ENCODE peak calls at places on chromosomes 4 and X, in eight cellular contexts. W is fibroblast of mammary gland, O is skeletal muscle cell, K is lower lobe of right lung, I is HFFc6, V is foreskin fibroblast, D is cardiac fibroblast, Z is T-helper 9 cell. B is an unnamed sample.

GRCh38 chr4:128322311-128322710 is 34.7 kb upstream of the PGRMC2 start:
- DNase-seq in W (no peak), O (no peak), K (no peak), I (peak), V (peak), D (no peak), Z (no peak), B (peak)

GRCh38 chr4:183621875-183622274 is 37.1 kb downstream of the RWDD4 start:
- DNase-seq in W (no peak), O (no peak), K (no peak), I (no peak), V (no peak), D (no peak), Z (no peak), B (no peak)

GRCh38 chr4:140103676-140104075 is 50.3 kb downstream of the MAML3 start:
- DNase-seq in W (peak), O (no peak), K (no peak), I (no peak), V (peak), D (peak), Z (no peak), B (peak)

GRCh38 chr4:26964512-26964911 is 103.9 kb downstream of the STIM2 start:
- DNase-seq in W (no peak), O (no peak), K (no peak), I (no peak), V (no peak), D (no peak), Z (no peak), B (peak)

GRCh38 chrX:17521871-17522693 is 147.1 kb downstream of the NHS start:
- DNase-seq in W (peak), O (no peak), K (no peak), I (no peak), V (peak), D (peak), Z (no peak), B (peak)

GRCh38 chrX:40966204-40966820 is 118.9 kb upstream of the USP9X start:
- DNase-seq in W (no peak), O (no peak), K (no peak), I (no peak), V (no peak), D (no peak), Z (no peak), B (peak)

GRCh38 chr4:33649015-33649414 is 2595.3 kb downstream of the ARAP2 start:
- DNase-seq in W (peak), O (peak), K (no peak), I (peak), V (peak), D (peak), Z (no peak), B (peak)

GRCh38 chr4:152485726-152486276 is 50.1 kb downstream of the FBXW7 start:
- DNase-seq in W (peak), O (peak), K (no peak), I (peak), V (peak), D (peak), Z (no peak), B (peak)

GRCh38 chrX:2272337-2272736 is 228.4 kb downstream of the DHRSX start:
- DNase-seq in W (no peak), O (no peak), K (no peak), I (no peak), V (no peak), D (no peak), Z (no peak), B (no peak)

GRCh38 chr4:123930971-123931370 is 534.4 kb downstream of the SPRY1 start:
- DNase-seq in W (peak), O (no peak), K (no peak), I (no peak), V (peak), D (peak), Z (no peak), B (no peak)

GRCh38 chr4:185318679-185319078 is 77.0 kb downstream of the LRP2BP start:
- DNase-seq in W (no peak), O (no peak), K (no peak), I (no peak), V (peak), D (peak), Z (no peak), B (no peak)

GRCh38 chr4:157587681-157588423 is 367.3 kb downstream of the GRIA2 start:
- DNase-seq in W (no peak), O (no peak), K (no peak), I (no peak), V (no peak), D (no peak), Z (no peak), B (no peak)

GRCh38 chr4:108834167-108834566 is 71.3 kb upstream of the ETNPPL start:
- DNase-seq in W (peak), O (peak), K (no peak), I (peak), V (peak), D (peak), Z (no peak), B (peak)

GRCh38 chr4:141636077-141636770 is at the start of gene IL15:
- DNase-seq in W (peak), O (no peak), K (peak), I (peak), V (peak), D (peak), Z (peak), B (peak)

GRCh38 chr4:47510506-47511143 is 25.6 kb downstream of the ATP10D start:
- DNase-seq in W (peak), O (no peak), K (no peak), I (peak), V (peak), D (peak), Z (no peak), B (peak)

GRCh38 chr4:1627417-1628313 is 56.4 kb downstream of the FAM53A start:
- DNase-seq in W (no peak), O (no peak), K (no peak), I (no peak), V (no peak), D (no peak), Z (no peak), B (no peak)

GRCh38 chr4:151202851-151203455 is 74.0 kb upstream of the PRSS48 start:
- DNase-seq in W (peak), O (peak), K (no peak), I (no peak), V (no peak), D (peak), Z (no peak), B (peak)

GRCh38 chrX:27715610-27716009 is 92.2 kb upstream of the MAGEB10 start:
- DNase-seq in W (no peak), O (no peak), K (no peak), I (no peak), V (no peak), D (no peak), Z (no peak), B (no peak)

GRCh38 chr4:5574386-5574785 is 134.0 kb downstream of the EVC2 start:
- DNase-seq in W (no peak), O (no peak), K (no peak), I (no peak), V (no peak), D (no peak), Z (no peak), B (no peak)

GRCh38 chrX:153495362-153495751 is 577 bp downstream of the BGN start:
- DNase-seq in W (no peak), O (no peak), K (no peak), I (peak), V (peak), D (peak), Z (no peak), B (peak)

GRCh38 chr4:43394976-43395375 is 502.5 kb downstream of the GRXCR1 start:
- DNase-seq in W (peak), O (no peak), K (no peak), I (no peak), V (peak), D (peak), Z (no peak), B (no peak)

GRCh38 chr4:121562833-121563232 is 133.9 kb downstream of the ANXA5 start:
- DNase-seq in W (no peak), O (no peak), K (no peak), I (no peak), V (no peak), D (no peak), Z (no peak), B (no peak)

GRCh38 chr4:84237008-84237407 is 262.1 kb downstream of the NKX6-1 start:
- DNase-seq in W (peak), O (no peak), K (no peak), I (no peak), V (no peak), D (no peak), Z (no peak), B (no peak)

GRCh38 chr4:89336818-89337395 is 29.3 kb upstream of the GPRIN3 start:
- DNase-seq in W (no peak), O (no peak), K (no peak), I (no peak), V (no peak), D (no peak), Z (no peak), B (no peak)

GRCh38 chr4:146916479-146917076 is 29.1 kb downstream of the TTC29 start:
- DNase-seq in W (peak), O (no peak), K (no peak), I (peak), V (peak), D (peak), Z (no peak), B (peak)

GRCh38 chr4:106095408-106095807 is 200.1 kb downstream of the NPNT start:
- DNase-seq in W (no peak), O (no peak), K (no peak), I (no peak), V (no peak), D (peak), Z (no peak), B (peak)

GRCh38 chr4:112060212-112060611 is 85.0 kb upstream of the FAM241A start:
- DNase-seq in W (peak), O (no peak), K (no peak), I (peak), V (peak), D (peak), Z (no peak), B (peak)

GRCh38 chrX:119895843-119896326 is at the start of gene AKAP14:
- DNase-seq in W (no peak), O (no peak), K (no peak), I (peak), V (no peak), D (peak), Z (no peak), B (no peak)

GRCh38 chrX:130097507-130098201 is 12.6 kb downstream of the ELF4 start:
- DNase-seq in W (no peak), O (no peak), K (peak), I (no peak), V (no peak), D (no peak), Z (no peak), B (no peak)

GRCh38 chrX:109310031-109310430 is 171.9 kb downstream of the GUCY2F start:
- DNase-seq in W (no peak), O (no peak), K (no peak), I (no peak), V (no peak), D (no peak), Z (no peak), B (no peak)